ENCODE peak calls at places on chromosomes 12 and 14, in six cellular contexts. P is psoas muscle, Y is Peyer's patch, S is lower lobe of right lung, R is fibroblast of lung, N is IMR-90. G is an unnamed sample.

GRCh38 chr12:108375986-108376663 is 37.0 kb upstream of the CMKLR1 start:
- DNase-seq in Y (no peak), N (no peak), S (no peak), P (no peak), R (no peak), G (no peak)

GRCh38 chr12:62260733-62261683 is 804 bp downstream of the USP15 start:
- DNase-seq in S (peak; percentile 63), Y (no peak), N (peak; percentile 41), P (no peak), R (peak; percentile 40), G (peak; percentile 29)

GRCh38 chr12:15863258-15863835 is 18.8 kb upstream of the STRAP start:
- DNase-seq in Y (no peak), P (no peak), R (no peak), N (peak; percentile 29), S (no peak), G (no peak)

GRCh38 chr14:64746298-64747250 is 42.4 kb downstream of the PLEKHG3 start:
- DNase-seq in Y (no peak), P (no peak), N (peak; percentile 13), R (no peak), S (no peak), G (no peak)

GRCh38 chr12:84361651-84362551 is 550.7 kb downstream of the SLC6A15 start:
- DNase-seq in P (no peak), S (no peak), R (no peak), Y (no peak), N (no peak), G (no peak)

GRCh38 chr14:51211149-51211548 is 28.9 kb upstream of the TMX1 start:
- DNase-seq in N (peak; percentile 28), S (no peak), R (peak; percentile 83), P (no peak), Y (no peak), G (peak; percentile 14)

GRCh38 chr12:89349814-89350213 is 2.5 kb downstream of the DUSP6 start:
- DNase-seq in N (peak; percentile 81), P (peak; percentile 31), S (no peak), R (peak; percentile 71), Y (no peak), G (no peak)

GRCh38 chr12:116454950-116455447 is 104.2 kb upstream of the MAP1LC3B2 start:
- DNase-seq in N (peak; percentile 96), P (no peak), R (peak; percentile 82), Y (no peak), S (no peak), G (peak; percentile 86)

GRCh38 chr14:95255013-95255412 is 64.7 kb downstream of the CLMN start:
- DNase-seq in R (no peak), Y (no peak), P (no peak), N (no peak), S (no peak), G (no peak)

GRCh38 chr12:6192604-6193380 is 7.4 kb upstream of the CD9 start:
- DNase-seq in S (no peak), N (no peak), R (no peak), P (no peak), Y (no peak), G (no peak)

GRCh38 chr12:103105971-103106597 is 148.6 kb downstream of the ASCL1 start:
- DNase-seq in Y (no peak), R (no peak), N (no peak), P (no peak), S (no peak), G (no peak)

GRCh38 chr14:95727084-95727700 is 13.3 kb upstream of the TCL1A start:
- DNase-seq in P (no peak), S (no peak), Y (no peak), N (no peak), R (no peak), G (no peak)

GRCh38 chr12:32944195-32944594 is 47.6 kb upstream of the PKP2 start:
- DNase-seq in Y (no peak), P (no peak), S (no peak), N (no peak), R (no peak), G (no peak)

GRCh38 chr12:26152507-26153102 is 27.8 kb upstream of the BHLHE41 start:
- DNase-seq in Y (no peak), N (no peak), S (no peak), P (no peak), R (no peak), G (no peak)

GRCh38 chr12:53102883-53103807 is at the start of gene SOAT2:
- DNase-seq in R (no peak), S (no peak), N (no peak), Y (peak; percentile 72), P (no peak), G (no peak)

GRCh38 chr12:53105712-53106439 is 2.6 kb downstream of the SOAT2 start:
- DNase-seq in P (no peak), R (no peak), Y (no peak), S (no peak), N (no peak), G (no peak)

GRCh38 chr12:53101931-53102781 is 1.1 kb upstream of the SOAT2 start:
- DNase-seq in S (no peak), R (no peak), P (no peak), N (no peak), Y (no peak), G (no peak)

GRCh38 chr12:53105256-53105655 is 2.0 kb downstream of the SOAT2 start:
- DNase-seq in R (no peak), S (no peak), Y (no peak), P (no peak), N (no peak), G (no peak)

GRCh38 chr12:53103860-53104305 is 597 bp downstream of the SOAT2 start:
- DNase-seq in S (no peak), Y (no peak), N (no peak), P (no peak), R (no peak), G (no peak)
- H3K4me3 ChIP-seq in S (no peak overlapping the region), Y (no peak overlapping the region), N (no peak overlapping the region), P (no peak overlapping the region), R (no peak overlapping the region), G (no peak overlapping the region)

GRCh38 chr14:102026934-102027333 is 59.9 kb downstream of the HSP90AA1 start:
- DNase-seq in S (no peak), R (no peak), N (no peak), Y (no peak), P (no peak), G (no peak)
- H3K36me3 ChIP-seq in S (peaks cover 100% of the 10 kb centered on the region), R (peaks cover 42% of the 10 kb centered on the region), N (peaks cover 67% of the 10 kb centered on the region), Y (peaks cover 4% of the 10 kb centered on the region), P (peaks cover 33% of the 10 kb centered on the region), G (peaks cover 14% of the 10 kb centered on the region)

GRCh38 chr12:123516221-123516780 is 17.2 kb downstream of the RILPL1 start:
- DNase-seq in N (no peak), Y (no peak), P (no peak), S (no peak), R (no peak), G (no peak)

GRCh38 chr12:123512838-123513665 is 20.5 kb downstream of the RILPL1 start:
- DNase-seq in P (no peak), N (no peak), Y (no peak), S (peak; percentile 51), R (no peak), G (no peak)

GRCh38 chr12:123519151-123520001 is 14.1 kb downstream of the RILPL1 start:
- DNase-seq in P (peak; percentile 81), R (no peak), N (peak; percentile 56), S (peak; percentile 80), Y (no peak), G (peak; percentile 71)

DNA sequence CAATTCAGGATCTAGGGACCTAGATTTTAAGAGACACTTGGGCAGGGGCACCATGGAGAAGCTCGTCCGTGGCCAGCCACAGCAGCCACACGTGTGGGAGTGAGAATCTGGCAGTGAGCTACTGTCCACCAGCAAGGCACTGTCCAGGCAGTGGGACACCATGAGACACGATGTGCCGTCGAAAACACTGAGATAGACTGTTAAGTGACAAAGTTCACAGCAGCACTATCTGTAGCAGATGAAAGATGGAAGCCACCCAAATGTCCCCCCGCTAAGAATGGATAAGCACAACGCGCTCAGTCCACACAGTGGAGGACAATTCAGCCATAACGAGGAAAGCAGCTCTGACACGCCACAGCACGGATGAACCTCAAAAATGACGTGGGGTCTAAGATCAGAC is 19.7 kb downstream of the RILPL1 start:
- DNase-seq in P (no peak), S (no peak), R (no peak), N (no peak), Y (no peak), G (no peak)
- TF ChIP-seq CTCF in P (no peak), S (no peak), R (no peak), N (no peak), Y (no peak), G (no peak)

DNA sequence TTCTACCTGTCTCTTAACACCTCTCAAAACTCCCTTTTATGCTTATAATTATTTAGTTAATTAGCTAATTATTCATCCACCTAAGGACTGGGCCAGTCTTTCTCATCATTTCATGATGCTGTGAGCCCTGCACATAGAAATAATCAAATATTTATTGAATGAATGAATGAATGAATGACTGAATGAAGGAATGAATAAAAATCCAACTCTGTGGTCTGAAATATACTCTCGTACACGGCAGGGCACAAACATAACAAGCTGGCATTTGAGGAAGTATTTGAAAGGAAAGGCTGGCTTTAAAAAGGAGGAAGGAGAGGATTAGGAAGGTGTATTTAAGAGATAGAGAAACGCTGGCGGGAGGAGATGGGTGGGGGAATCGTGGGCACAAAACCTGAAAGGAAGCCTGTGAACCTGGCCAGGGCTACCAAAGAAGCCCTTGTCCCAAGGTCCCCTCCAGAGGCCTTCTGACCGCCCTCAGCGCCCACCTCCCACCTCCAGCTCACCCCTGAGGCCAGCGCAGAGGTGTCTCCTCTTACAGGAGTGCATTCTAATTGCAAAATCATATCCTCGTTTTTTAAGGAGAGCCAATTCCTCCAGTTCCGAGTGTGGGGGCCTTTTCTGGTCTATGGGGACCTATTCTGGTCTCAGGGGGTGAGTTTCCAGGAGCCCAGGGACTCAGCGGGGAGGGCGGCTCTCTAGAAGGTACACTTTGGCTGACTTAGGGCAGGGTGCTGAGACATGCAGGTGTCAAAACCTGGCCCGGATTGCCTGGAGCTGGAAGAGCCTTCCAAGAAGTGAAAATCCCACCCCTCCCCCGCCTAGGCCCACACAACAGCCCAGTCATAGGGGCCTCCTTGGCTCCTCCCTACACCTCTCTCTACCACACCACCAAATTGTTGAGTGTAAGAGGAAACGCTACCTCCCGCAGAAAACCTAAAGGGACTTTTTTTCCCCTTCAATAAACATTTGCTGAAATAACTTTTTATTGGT is 8.7 kb upstream of the JDP2 start:
- DNase-seq in Y (peak; percentile 61), N (no peak), S (peak; percentile 73), P (no peak), R (no peak), G (no peak)
- H3K4me3 ChIP-seq in Y (no peak overlapping the region), N (no peak overlapping the region), S (peak overlapping the region; percentile 4), P (no peak overlapping the region), R (no peak overlapping the region), G (no peak overlapping the region)

DNA sequence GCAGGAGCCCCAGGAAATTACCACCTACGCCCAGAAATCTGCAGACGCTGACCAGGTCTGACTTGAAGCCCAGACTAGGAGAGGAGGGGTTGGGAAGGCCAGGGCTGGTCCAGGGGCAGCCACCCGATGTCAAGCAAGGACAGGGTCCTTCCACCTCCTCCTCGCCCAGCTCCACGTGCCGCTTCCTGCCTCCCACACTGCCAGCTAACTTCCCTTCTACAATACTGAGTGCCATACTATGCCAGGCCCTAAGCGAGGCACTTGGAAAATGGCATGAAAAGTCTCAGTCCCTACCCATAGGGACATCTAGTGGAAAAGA is 71.7 kb downstream of the SETD3 start:
- DNase-seq in N (no peak), Y (no peak), S (no peak), R (no peak), P (no peak), G (no peak)
- H3K36me3 ChIP-seq in N (peaks cover 21% of the 10 kb centered on the region), Y (no peaks in the 10 kb centered on the region), S (peaks cover 74% of the 10 kb centered on the region), R (no peaks in the 10 kb centered on the region), P (peaks cover 5% of the 10 kb centered on the region), G (no peaks in the 10 kb centered on the region)